ENCODE peak calls at places on chromosomes 3 and 15, in seven cellular contexts. I is HepG2, Z is SK-N-SH, F is HCT116, T is K562, Y is GM12878, W is H1. H is an unnamed sample.

GRCh38 chr3:195855471-195856409 is 44.0 kb upstream of the MUC4 start:
- DNase-seq in I (no peak), Z (no peak), T (no peak), F (no peak), Y (no peak), W (no peak), H (no peak)

GRCh38 chr15:48967336-48967735 is 3.6 kb upstream of the SHC4 start:
- DNase-seq in I (no peak), T (no peak), F (no peak), Y (no peak), Z (no peak), W (no peak), H (no peak)

GRCh38 chr3:53074366-53074696 is 28.5 kb upstream of the SFMBT1 start:
- DNase-seq in I (no peak), Y (no peak), T (no peak), Z (no peak), F (no peak), W (no peak), H (no peak)

GRCh38 chr15:69467636-69468035 is 15.0 kb downstream of the RPLP1 start:
- DNase-seq in Z (no peak), W (no peak), Y (no peak), F (no peak), I (no peak), T (no peak), H (no peak)

GRCh38 chr3:168049366-168049974 is 46.3 kb downstream of the GOLIM4 start:
- DNase-seq in Y (no peak), Z (no peak), I (no peak), F (no peak), T (no peak), W (no peak), H (no peak)

GRCh38 chr3:51953445-51953844 is 1.7 kb upstream of the GPR62 start:
- DNase-seq in Y (no peak), Z (no peak), W (no peak), F (no peak), T (no peak), I (no peak), H (no peak)

GRCh38 chr3:104005815-104006214 is 1360.9 kb upstream of the ALCAM start:
- DNase-seq in Y (no peak), T (no peak), F (no peak), W (no peak), Z (no peak), I (peak; percentile 35), H (no peak)

GRCh38 chr3:186286114-186286513 is 75.9 kb downstream of the DGKG start:
- DNase-seq in Y (no peak), F (no peak), T (no peak), I (no peak), W (no peak), Z (no peak), H (no peak)

GRCh38 chr3:194054540-194054939 is 81.4 kb upstream of the HES1 start:
- DNase-seq in W (no peak), Y (no peak), T (no peak), F (no peak), Z (no peak), I (no peak), H (no peak)

GRCh38 chr3:13207975-13208705 is 134.9 kb upstream of the IQSEC1 start:
- DNase-seq in W (no peak), Z (no peak), Y (no peak), T (no peak), F (no peak), I (no peak), H (no peak)

GRCh38 chr3:13782501-13782900 is 97.4 kb downstream of the WNT7A start:
- DNase-seq in Z (peak; percentile 67), F (no peak), I (no peak), Y (no peak), T (no peak), W (no peak), H (no peak)

GRCh38 chr15:98875309-98875708 is 132.3 kb downstream of the PGPEP1L start:
- DNase-seq in I (no peak), F (no peak), T (no peak), W (no peak), Y (no peak), Z (no peak), H (no peak)

GRCh38 chr15:56821721-56822425 is 88.6 kb upstream of the ZNF280D start:
- DNase-seq in Y (no peak), W (no peak), I (peak; percentile 43), T (peak; percentile 71), F (peak; percentile 48), Z (peak; percentile 42), H (peak; percentile 25)

GRCh38 chr3:175911937-175912336 is 1052.8 kb downstream of the NAALADL2 start:
- DNase-seq in I (no peak), T (no peak), Z (no peak), W (no peak), Y (no peak), F (no peak), H (no peak)

GRCh38 chr15:89680282-89680873 is 1.2 kb upstream of the PLIN1 start:
- DNase-seq in W (no peak), Y (no peak), T (no peak), F (no peak), Z (no peak), I (peak; percentile 80), H (no peak)

GRCh38 chr3:86208782-86209181 is 782.2 kb downstream of the VGLL3 start:
- DNase-seq in W (no peak), T (no peak), Y (no peak), Z (no peak), F (no peak), I (no peak), H (no peak)

GRCh38 chr3:16048435-16049318 is 125.8 kb upstream of the GALNT15 start:
- DNase-seq in T (peak; percentile 73), Y (peak; percentile 24), Z (peak; percentile 83), I (peak; percentile 72), W (peak; percentile 2), F (peak; percentile 61), H (no peak)

GRCh38 chr15:72117448-72117697 is 577 bp downstream of the MYO9A start:
- DNase-seq in F (peak; percentile 40), Z (peak; percentile 79), I (peak; percentile 32), W (peak; percentile 25), Y (no peak), T (no peak), H (no peak)

GRCh38 chr3:147187687-147188086 is 218.7 kb downstream of the ZIC4 start:
- DNase-seq in Y (no peak), I (no peak), W (no peak), T (no peak), F (no peak), Z (no peak), H (no peak)

GRCh38 chr15:47987908-47988532 is 132.8 kb upstream of the SLC24A5 start:
- DNase-seq in Z (peak; percentile 45), W (no peak), T (peak; percentile 17), F (peak; percentile 0), I (peak; percentile 35), Y (peak; percentile 38), H (peak; percentile 8)

GRCh38 chr15:74505837-74506514 is 35.0 kb upstream of the ARID3B start:
- DNase-seq in W (no peak), F (no peak), T (no peak), Z (no peak), Y (no peak), I (no peak), H (no peak)

GRCh38 chr3:50502225-50502583 is 1.2 kb downstream of the CACNA2D2 start:
- DNase-seq in Z (peak; percentile 76), Y (no peak), T (no peak), W (no peak), I (no peak), F (no peak), H (no peak)

GRCh38 chr3:58425782-58426181 is 7.8 kb downstream of the PDHB start:
- DNase-seq in T (no peak), Y (no peak), W (no peak), Z (no peak), F (no peak), I (no peak), H (no peak)

GRCh38 chr3:124587053-124587408 is 143.2 kb upstream of the UMPS start:
- DNase-seq in I (no peak), Y (no peak), F (no peak), T (peak; percentile 72), W (no peak), Z (no peak), H (no peak)

GRCh38 chr3:10855871-10856662 is 40.0 kb downstream of the SLC6A11 start:
- DNase-seq in T (peak; percentile 18), Y (no peak), I (peak; percentile 22), W (no peak), Z (no peak), F (peak; percentile 12), H (no peak)
- TF ChIP-seq SIN3A in T (no peak), Y (no peak), I (peak; percentile 5), W (no peak), Z (no peak), F (no peak), H (no peak)

GRCh38 chr3:101387351-101387750 is 67.0 kb upstream of the IMPG2 start:
- DNase-seq in W (no peak), Y (no peak), F (no peak), T (no peak), Z (no peak), I (no peak), H (no peak)

GRCh38 chr3:101388706-101389105 is 68.3 kb upstream of the IMPG2 start:
- DNase-seq in W (no peak), F (no peak), Y (no peak), T (no peak), Z (no peak), I (no peak), H (no peak)

DNA sequence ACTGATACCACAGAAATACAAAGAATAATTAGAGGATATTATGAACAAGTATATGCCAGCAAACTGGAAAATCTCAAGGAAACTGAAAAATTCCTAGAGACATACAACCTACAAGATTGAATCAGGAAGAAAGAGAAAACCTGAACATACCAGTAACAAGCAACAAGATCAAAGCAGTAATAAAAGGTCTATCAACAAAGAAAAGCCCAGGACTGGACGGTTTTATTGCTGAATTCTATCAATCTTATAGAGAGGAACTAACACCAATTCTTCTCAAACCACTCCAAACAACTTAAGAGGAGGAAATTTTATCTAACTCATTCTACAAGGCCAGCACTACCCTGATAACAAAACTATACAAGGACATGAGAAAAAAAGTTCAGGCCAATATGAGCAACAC is 71.0 kb upstream of the IMPG2 start:
- DNase-seq in I (no peak), F (no peak), W (no peak), Z (no peak), T (no peak), Y (no peak), H (no peak)
- H3K9me3 ChIP-seq in I (peaks cover 14% of the 10 kb centered on the region), F (peaks cover 4% of the 10 kb centered on the region), W (no peaks in the 10 kb centered on the region), Z (peaks cover 5% of the 10 kb centered on the region), T (no peaks in the 10 kb centered on the region), Y (peaks cover 4% of the 10 kb centered on the region), H (no peaks in the 10 kb centered on the region)

GRCh38 chr15:64623347-64624024 is 151.9 kb downstream of the RBPMS2 start:
- DNase-seq in I (no peak), Y (peak; percentile 54), W (no peak), Z (no peak), T (no peak), F (no peak), H (no peak)
- TF ChIP-seq SIN3A in I (no peak), Y (no peak), W (no peak), Z (no peak), T (no peak), F (no peak), H (no peak)

DNA sequence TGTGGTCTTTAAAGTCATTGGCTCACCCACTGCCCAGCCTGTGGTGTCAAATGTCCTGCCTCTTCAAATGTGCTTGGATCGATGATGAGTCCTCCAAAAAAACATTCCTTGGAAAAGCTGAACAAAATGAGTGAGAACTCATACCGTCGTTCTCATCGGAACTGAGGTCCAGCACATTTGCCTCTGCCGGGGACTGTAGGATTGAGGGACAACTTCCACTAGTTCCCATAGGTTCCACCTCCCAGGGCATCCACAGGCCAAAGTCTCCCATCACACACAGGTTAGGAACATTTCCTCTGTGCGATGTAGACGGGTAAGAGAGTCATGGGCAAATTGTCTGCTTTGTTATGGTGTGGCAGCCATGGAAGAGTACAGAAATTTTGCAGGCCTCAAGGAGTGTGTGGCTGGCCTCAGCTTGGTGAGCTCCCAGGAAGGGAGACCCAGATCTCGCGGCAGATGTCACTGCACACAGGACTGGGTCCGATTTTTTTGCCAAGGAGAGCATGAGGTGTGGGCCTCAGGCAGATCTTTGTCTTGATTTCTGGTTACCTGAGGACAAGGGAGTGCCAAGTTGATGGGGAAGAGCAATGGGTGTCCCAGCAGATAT is 115.7 kb downstream of the SNRPN start:
- DNase-seq in I (no peak), Z (no peak), Y (no peak), W (no peak), T (no peak), F (no peak), H (no peak)
- H3K9me3 ChIP-seq in I (peaks cover 100% of the 10 kb centered on the region), Z (peaks cover 11% of the 10 kb centered on the region), Y (peaks cover 85% of the 10 kb centered on the region), W (peaks cover 96% of the 10 kb centered on the region), T (peaks cover 3% of the 10 kb centered on the region), F (peaks cover 88% of the 10 kb centered on the region), H (peaks cover 85% of the 10 kb centered on the region)

H was measured in Panc1.